ENCODE peak calls at places on chromosomes 7 and 10, in five cellular contexts. One of them, this sample, is unnamed.

GRCh38 chr10:75402486-75403143 is 1.1 kb upstream of the ZNF503 start:
- DNase-seq in neural crest cell: peak
- DNase-seq in MV-4-11: no peak
- DNase-seq in fibroblast of mammary gland: no peak
- DNase-seq in ureter: peak
- DNase-seq in this sample: no peak

GRCh38 chr10:93815304-93816091 is 57.8 kb downstream of the LGI1 start:
- DNase-seq in neural crest cell: peak
- DNase-seq in MV-4-11: no peak
- DNase-seq in fibroblast of mammary gland: no peak
- DNase-seq in ureter: no peak
- DNase-seq in this sample: no peak

GRCh38 chr7:134710854-134711624 is 64.4 kb downstream of the BPGM start:
- DNase-seq in neural crest cell: no peak
- DNase-seq in MV-4-11: no peak
- DNase-seq in fibroblast of mammary gland: no peak
- DNase-seq in ureter: no peak
- DNase-seq in this sample: peak

GRCh38 chr10:103668351-103669242 is 175.1 kb downstream of the NEURL1 start:
- DNase-seq in neural crest cell: no peak
- DNase-seq in MV-4-11: no peak
- DNase-seq in fibroblast of mammary gland: peak
- DNase-seq in ureter: peak
- DNase-seq in this sample: peak

GRCh38 chr10:110918269-110918632 is 729 bp downstream of the BBIP1 start:
- DNase-seq in neural crest cell: peak
- DNase-seq in MV-4-11: peak
- DNase-seq in fibroblast of mammary gland: peak
- DNase-seq in ureter: peak
- DNase-seq in this sample: peak

GRCh38 chr10:69097729-69098128 is 9.8 kb downstream of the SRGN start:
- DNase-seq in neural crest cell: no peak
- DNase-seq in MV-4-11: no peak
- DNase-seq in fibroblast of mammary gland: peak
- DNase-seq in ureter: no peak
- DNase-seq in this sample: no peak

GRCh38 chr7:22082886-22083710 is 137.4 kb upstream of the CDCA7L start:
- DNase-seq in neural crest cell: peak
- DNase-seq in MV-4-11: peak
- DNase-seq in fibroblast of mammary gland: peak
- DNase-seq in ureter: peak
- DNase-seq in this sample: peak

GRCh38 chr10:80729896-80730295 is 192.2 kb downstream of the SH2D4B start:
- DNase-seq in neural crest cell: no peak
- DNase-seq in MV-4-11: no peak
- DNase-seq in fibroblast of mammary gland: no peak
- DNase-seq in ureter: no peak
- DNase-seq in this sample: no peak

GRCh38 chr7:74253331-74253730 is 868 bp downstream of the RFC2 start:
- DNase-seq in neural crest cell: no peak
- DNase-seq in MV-4-11: no peak
- DNase-seq in fibroblast of mammary gland: no peak
- DNase-seq in ureter: no peak
- DNase-seq in this sample: no peak

GRCh38 chr7:93442478-93443224 is 131.9 kb downstream of the CALCR start:
- DNase-seq in neural crest cell: peak
- DNase-seq in MV-4-11: no peak
- DNase-seq in fibroblast of mammary gland: peak
- DNase-seq in ureter: no peak
- DNase-seq in this sample: peak

GRCh38 chr7:5237286-5237685 is 45.5 kb upstream of the SLC29A4 start:
- DNase-seq in neural crest cell: no peak
- DNase-seq in MV-4-11: peak
- DNase-seq in fibroblast of mammary gland: peak
- DNase-seq in ureter: peak
- DNase-seq in this sample: peak

GRCh38 chr7:49848211-49848841 is 74.9 kb downstream of the VWC2 start:
- DNase-seq in neural crest cell: no peak
- DNase-seq in MV-4-11: no peak
- DNase-seq in fibroblast of mammary gland: no peak
- DNase-seq in ureter: no peak
- DNase-seq in this sample: no peak

GRCh38 chr10:71562884-71563283 is 156.7 kb downstream of the C10orf105 start:
- DNase-seq in neural crest cell: no peak
- DNase-seq in MV-4-11: no peak
- DNase-seq in fibroblast of mammary gland: no peak
- DNase-seq in ureter: no peak
- DNase-seq in this sample: no peak

GRCh38 chr10:87659571-87660483 is at the start of gene PAPSS2:
- DNase-seq in neural crest cell: peak
- DNase-seq in MV-4-11: peak
- DNase-seq in fibroblast of mammary gland: peak
- DNase-seq in ureter: peak
- DNase-seq in this sample: peak

GRCh38 chr10:96619120-96619519 is 32.3 kb upstream of the TM9SF3 start:
- DNase-seq in neural crest cell: no peak
- DNase-seq in MV-4-11: no peak
- DNase-seq in fibroblast of mammary gland: no peak
- DNase-seq in ureter: no peak
- DNase-seq in this sample: no peak

GRCh38 chr7:44229546-44230105 is 28.8 kb downstream of the YKT6 start:
- DNase-seq in neural crest cell: no peak
- DNase-seq in MV-4-11: no peak
- DNase-seq in fibroblast of mammary gland: no peak
- DNase-seq in ureter: no peak
- DNase-seq in this sample: no peak

GRCh38 chr7:79317728-79318127 is 135.7 kb downstream of the MAGI2 start:
- DNase-seq in neural crest cell: no peak
- DNase-seq in MV-4-11: no peak
- DNase-seq in fibroblast of mammary gland: peak
- DNase-seq in ureter: no peak
- DNase-seq in this sample: peak

GRCh38 chr10:73879296-73880173 is 5.2 kb upstream of the CAMK2G start:
- DNase-seq in neural crest cell: peak
- DNase-seq in MV-4-11: peak
- DNase-seq in fibroblast of mammary gland: peak
- DNase-seq in ureter: peak
- DNase-seq in this sample: peak

GRCh38 chr10:71060636-71061426 is 151.5 kb upstream of the UNC5B start:
- DNase-seq in neural crest cell: no peak
- DNase-seq in MV-4-11: no peak
- DNase-seq in fibroblast of mammary gland: no peak
- DNase-seq in ureter: no peak
- DNase-seq in this sample: no peak

GRCh38 chr10:114881916-114882315 is 56.1 kb upstream of the TRUB1 start:
- DNase-seq in neural crest cell: no peak
- DNase-seq in MV-4-11: no peak
- DNase-seq in fibroblast of mammary gland: no peak
- DNase-seq in ureter: no peak
- DNase-seq in this sample: no peak

GRCh38 chr7:82396343-82396742 is 47.2 kb downstream of the CACNA2D1 start:
- DNase-seq in neural crest cell: no peak
- DNase-seq in MV-4-11: no peak
- DNase-seq in fibroblast of mammary gland: no peak
- DNase-seq in ureter: no peak
- DNase-seq in this sample: no peak

GRCh38 chr10:29878492-29878891 is 180.9 kb downstream of the JCAD start:
- DNase-seq in neural crest cell: no peak
- DNase-seq in MV-4-11: peak
- DNase-seq in fibroblast of mammary gland: no peak
- DNase-seq in ureter: no peak
- DNase-seq in this sample: no peak

GRCh38 chr7:26179422-26179821 is 21.1 kb downstream of the HNRNPA2B1 start:
- DNase-seq in neural crest cell: no peak
- DNase-seq in MV-4-11: no peak
- DNase-seq in fibroblast of mammary gland: no peak
- DNase-seq in ureter: no peak
- DNase-seq in this sample: no peak

GRCh38 chr7:7562736-7563135 is 3.9 kb upstream of the MIOS start:
- DNase-seq in neural crest cell: no peak
- DNase-seq in MV-4-11: no peak
- DNase-seq in fibroblast of mammary gland: peak
- DNase-seq in ureter: no peak
- DNase-seq in this sample: peak

GRCh38 chr10:6121144-6121543 is 32.3 kb downstream of the RBM17 start:
- DNase-seq in neural crest cell: no peak
- DNase-seq in MV-4-11: no peak
- DNase-seq in fibroblast of mammary gland: no peak
- DNase-seq in ureter: no peak
- DNase-seq in this sample: no peak

GRCh38 chr7:105808703-105809590 is 67.5 kb downstream of the ATXN7L1 start:
- DNase-seq in neural crest cell: no peak
- DNase-seq in MV-4-11: peak
- DNase-seq in fibroblast of mammary gland: peak
- DNase-seq in ureter: no peak
- DNase-seq in this sample: peak

GRCh38 chr7:128888756-128889095 is 21.8 kb downstream of the KCP start:
- DNase-seq in neural crest cell: no peak
- DNase-seq in MV-4-11: no peak
- DNase-seq in fibroblast of mammary gland: no peak
- DNase-seq in ureter: no peak
- DNase-seq in this sample: no peak

GRCh38 chr7:46934198-46934825 is 647.6 kb downstream of the TNS3 start:
- DNase-seq in neural crest cell: no peak
- DNase-seq in MV-4-11: peak
- DNase-seq in fibroblast of mammary gland: peak
- DNase-seq in ureter: no peak
- DNase-seq in this sample: peak

GRCh38 chr7:25515876-25516275 is 287.6 kb upstream of the NPVF start:
- DNase-seq in neural crest cell: no peak
- DNase-seq in MV-4-11: no peak
- DNase-seq in fibroblast of mammary gland: peak
- DNase-seq in ureter: no peak
- DNase-seq in this sample: no peak

GRCh38 chr7:101436857-101437576 is 74.3 kb downstream of the COL26A1 start:
- DNase-seq in neural crest cell: peak
- DNase-seq in MV-4-11: no peak
- DNase-seq in fibroblast of mammary gland: no peak
- DNase-seq in ureter: no peak
- DNase-seq in this sample: no peak

GRCh38 chr7:103704701-103705100 is 258.7 kb upstream of the SLC26A5 start:
- DNase-seq in neural crest cell: no peak
- DNase-seq in MV-4-11: no peak
- DNase-seq in fibroblast of mammary gland: peak
- DNase-seq in ureter: no peak
- DNase-seq in this sample: no peak

GRCh38 chr7:98163704-98164478 is 47.3 kb upstream of the BHLHA15 start:
- DNase-seq in neural crest cell: no peak
- DNase-seq in MV-4-11: no peak
- DNase-seq in fibroblast of mammary gland: no peak
- DNase-seq in ureter: no peak
- DNase-seq in this sample: peak

GRCh38 chr10:98425511-98426352 is 10.8 kb upstream of the PYROXD2 start:
- DNase-seq in neural crest cell: peak
- DNase-seq in MV-4-11: peak
- DNase-seq in fibroblast of mammary gland: peak
- DNase-seq in ureter: no peak
- DNase-seq in this sample: peak

GRCh38 chr7:66896441-66896840 is 24.6 kb upstream of the TMEM248 start:
- DNase-seq in neural crest cell: no peak
- DNase-seq in MV-4-11: no peak
- DNase-seq in fibroblast of mammary gland: no peak
- DNase-seq in ureter: no peak
- DNase-seq in this sample: no peak

This sample was measured in fibroblast of lung.